ENCODE peak calls at places on chromosomes 7 and 10, in five cellular contexts. One of them, this sample, is unnamed.

GRCh38 chr7:131325179-131325840 is 2.4 kb upstream of the MKLN1 start:
- DNase-seq in astrocyte of the spinal cord: no peak
- DNase-seq in OCI-LY7: no peak
- DNase-seq in AG08396: no peak
- DNase-seq in fibroblast of mammary gland: peak; percentile 46
- DNase-seq in this sample: peak; percentile 11

GRCh38 chr10:111089293-111089692 is 12.5 kb downstream of the ADRA2A start:
- DNase-seq in fibroblast of mammary gland: no peak
- DNase-seq in astrocyte of the spinal cord: no peak
- DNase-seq in OCI-LY7: no peak
- DNase-seq in AG08396: no peak
- DNase-seq in this sample: no peak

GRCh38 chr10:121357323-121357835 is 240.9 kb downstream of the FGFR2 start:
- DNase-seq in astrocyte of the spinal cord: no peak
- DNase-seq in OCI-LY7: no peak
- DNase-seq in fibroblast of mammary gland: no peak
- DNase-seq in AG08396: no peak
- DNase-seq in this sample: no peak

GRCh38 chr7:89049043-89049442 is 253.5 kb upstream of the TEX47 start:
- DNase-seq in OCI-LY7: no peak
- DNase-seq in fibroblast of mammary gland: no peak
- DNase-seq in AG08396: no peak
- DNase-seq in astrocyte of the spinal cord: no peak
- DNase-seq in this sample: no peak

GRCh38 chr7:20301311-20301939 is 29.3 kb upstream of the ITGB8 start:
- DNase-seq in AG08396: no peak
- DNase-seq in fibroblast of mammary gland: peak; percentile 59
- DNase-seq in OCI-LY7: no peak
- DNase-seq in astrocyte of the spinal cord: peak; percentile 78
- DNase-seq in this sample: peak; percentile 82

GRCh38 chr7:18087031-18087686 is 59.5 kb upstream of the PRPS1L1 start:
- DNase-seq in fibroblast of mammary gland: no peak
- DNase-seq in astrocyte of the spinal cord: no peak
- DNase-seq in AG08396: no peak
- DNase-seq in OCI-LY7: no peak
- DNase-seq in this sample: peak; percentile 16

GRCh38 chr7:29807179-29807841 is 1.0 kb downstream of the WIPF3 start:
- DNase-seq in astrocyte of the spinal cord: no peak
- DNase-seq in OCI-LY7: no peak
- DNase-seq in fibroblast of mammary gland: no peak
- DNase-seq in AG08396: peak; percentile 27
- DNase-seq in this sample: no peak

GRCh38 chr7:108452707-108453106 is 3.5 kb downstream of the NRCAM start:
- DNase-seq in astrocyte of the spinal cord: peak; percentile 32
- DNase-seq in fibroblast of mammary gland: peak; percentile 63
- DNase-seq in OCI-LY7: peak; percentile 45
- DNase-seq in AG08396: peak; percentile 52
- DNase-seq in this sample: peak; percentile 64

GRCh38 chr10:42979730-42980467 is 97.0 kb upstream of the RET start:
- DNase-seq in astrocyte of the spinal cord: no peak
- DNase-seq in AG08396: no peak
- DNase-seq in fibroblast of mammary gland: no peak
- DNase-seq in OCI-LY7: no peak
- DNase-seq in this sample: no peak

GRCh38 chr10:62817763-62818425 is 1.7 kb upstream of the EGR2 start:
- DNase-seq in astrocyte of the spinal cord: peak; percentile 66
- DNase-seq in AG08396: peak; percentile 89
- DNase-seq in fibroblast of mammary gland: peak; percentile 60
- DNase-seq in OCI-LY7: peak; percentile 87
- DNase-seq in this sample: peak; percentile 74

GRCh38 chr10:123835575-123835974 is 56.0 kb downstream of the CPXM2 start:
- DNase-seq in fibroblast of mammary gland: no peak
- DNase-seq in OCI-LY7: no peak
- DNase-seq in AG08396: no peak
- DNase-seq in astrocyte of the spinal cord: no peak
- DNase-seq in this sample: no peak

GRCh38 chr7:138292951-138293350 is 167.1 kb upstream of the TRIM24 start:
- DNase-seq in OCI-LY7: no peak
- DNase-seq in astrocyte of the spinal cord: no peak
- DNase-seq in AG08396: no peak
- DNase-seq in fibroblast of mammary gland: no peak
- DNase-seq in this sample: no peak

GRCh38 chr10:8158439-8159071 is 104.1 kb downstream of the GATA3 start:
- DNase-seq in astrocyte of the spinal cord: peak; percentile 22
- DNase-seq in OCI-LY7: no peak
- DNase-seq in AG08396: no peak
- DNase-seq in fibroblast of mammary gland: no peak
- DNase-seq in this sample: no peak

This sample was measured in cardiac fibroblast.